ENCODE peak calls at places on chromosomes 5 and 9, in eight cellular contexts. W is WERI-Rb-1, J is ascending aorta, T is fibroblast of lung, O is hepatocyte, Q is bronchial epithelial cell, S is AG10803, Y is spleen. M is an unnamed sample.

GRCh38 chr9:127124091-127124490 is 1.7 kb upstream of the ANGPTL2 start:
- DNase-seq in W (no peak), J (no peak), T (no peak), O (no peak), Q (no peak), S (no peak), Y (no peak), M (no peak)

GRCh38 chr5:1511651-1512540 is 11.9 kb downstream of the LPCAT1 start:
- DNase-seq in W (peak), J (no peak), T (peak), O (no peak), Q (peak), S (peak), Y (peak), M (peak)

GRCh38 chr5:74309050-74309449 is 331.5 kb downstream of the ENC1 start:
- DNase-seq in W (no peak), J (no peak), T (no peak), O (no peak), Q (no peak), S (no peak), Y (no peak), M (no peak)

GRCh38 chr5:147455321-147455720 is 54.5 kb downstream of the DPYSL3 start:
- DNase-seq in W (no peak), J (no peak), T (peak), O (no peak), Q (peak), S (peak), Y (no peak), M (peak)

GRCh38 chr9:96769989-96770388 is 7.9 kb downstream of the ZNF510 start:
- DNase-seq in W (no peak), J (no peak), T (no peak), O (no peak), Q (no peak), S (no peak), Y (no peak), M (peak)

GRCh38 chr9:117672397-117672796 is 31.8 kb upstream of the TLR4 start:
- DNase-seq in W (no peak), J (no peak), T (peak), O (no peak), Q (peak), S (peak), Y (no peak), M (peak)

GRCh38 chr9:4042966-4043365 is 256.9 kb downstream of the GLIS3 start:
- DNase-seq in W (no peak), J (no peak), T (no peak), O (no peak), Q (no peak), S (no peak), Y (no peak), M (no peak)

GRCh38 chr9:110031511-110032173 is 176.3 kb downstream of the C9orf152 start:
- DNase-seq in W (no peak), J (no peak), T (peak), O (peak), Q (peak), S (peak), Y (no peak), M (peak)

GRCh38 chr5:170537451-170538095 is 33.8 kb downstream of the KCNIP1 start:
- DNase-seq in W (no peak), J (no peak), T (no peak), O (no peak), Q (no peak), S (no peak), Y (no peak), M (no peak)

GRCh38 chr5:137619191-137619870 is 116.6 kb downstream of the KLHL3 start:
- DNase-seq in W (no peak), J (no peak), T (peak), O (no peak), Q (peak), S (peak), Y (no peak), M (peak)

GRCh38 chr9:118563677-118564076 is 805.6 kb downstream of the BRINP1 start:
- DNase-seq in W (no peak), J (no peak), T (peak), O (no peak), Q (peak), S (peak), Y (no peak), M (peak)

GRCh38 chr5:61401726-61402125 is 69.7 kb downstream of the ZSWIM6 start:
- DNase-seq in W (no peak), J (no peak), T (peak), O (no peak), Q (peak), S (peak), Y (no peak), M (peak)

GRCh38 chr5:132103380-132103951 is 29.9 kb downstream of the CSF2 start:
- DNase-seq in W (no peak), J (peak), T (peak), O (peak), Q (peak), S (peak), Y (peak), M (peak)

GRCh38 chr9:134378901-134379338 is 52.7 kb downstream of the RXRA start:
- DNase-seq in W (peak), J (no peak), T (peak), O (peak), Q (peak), S (peak), Y (no peak), M (peak)

GRCh38 chr5:17282283-17283120 is 65.1 kb downstream of the BASP1 start:
- DNase-seq in W (no peak), J (no peak), T (no peak), O (no peak), Q (no peak), S (no peak), Y (peak), M (no peak)

GRCh38 chr9:79610019-79610760 is 38.4 kb downstream of the TLE4 start:
- DNase-seq in W (no peak), J (no peak), T (peak), O (no peak), Q (no peak), S (peak), Y (no peak), M (peak)

GRCh38 chr5:56669534-56670483 is 145.5 kb upstream of the MAP3K1 start:
- DNase-seq in W (no peak), J (peak), T (no peak), O (peak), Q (peak), S (no peak), Y (peak), M (peak)

GRCh38 chr5:116536279-116537161 is 38.1 kb downstream of the SEMA6A start:
- DNase-seq in W (no peak), J (no peak), T (no peak), O (peak), Q (no peak), S (no peak), Y (no peak), M (no peak)

DNA sequence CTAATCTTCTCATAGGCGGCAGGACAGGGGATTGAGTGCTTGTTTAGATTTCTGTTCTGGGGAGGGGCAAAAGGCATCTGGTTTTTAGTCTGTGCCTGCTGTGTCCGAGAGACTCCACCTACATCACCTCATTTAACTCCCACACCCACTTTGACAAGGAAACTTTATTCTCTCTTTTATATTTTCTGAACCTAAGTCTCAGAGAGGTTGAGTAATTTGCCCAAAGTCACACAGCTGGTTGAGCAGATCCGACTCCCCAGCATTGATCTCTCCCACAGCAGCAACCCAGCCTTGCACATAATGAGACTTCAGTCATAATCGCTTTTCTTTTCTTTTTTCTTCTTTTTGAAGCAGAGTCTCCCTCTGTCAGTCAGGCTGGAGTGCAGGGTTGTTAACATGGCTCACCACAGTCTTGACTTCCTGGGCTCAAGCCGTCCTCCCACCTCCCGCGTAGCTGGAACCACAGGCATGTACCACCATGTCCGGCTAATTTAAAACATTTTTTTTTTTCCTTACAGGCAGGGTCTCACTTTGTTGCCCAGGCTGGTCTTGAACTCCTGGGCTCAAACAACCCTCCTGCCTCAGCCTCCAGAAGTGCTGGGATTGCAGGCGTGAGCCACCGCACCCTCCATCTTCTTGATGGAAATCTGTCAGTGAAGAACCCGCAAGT is 36.5 kb upstream of the ANKRD33B start:
- DNase-seq in W (no peak), J (no peak), T (peak), O (no peak), Q (no peak), S (peak), Y (no peak), M (peak)
- H3K4me3 ChIP-seq in W (no peak), J (no peak), T (no peak), O (no peak), Q (no peak), S (peak), Y (no peak), M (no peak)

DNA sequence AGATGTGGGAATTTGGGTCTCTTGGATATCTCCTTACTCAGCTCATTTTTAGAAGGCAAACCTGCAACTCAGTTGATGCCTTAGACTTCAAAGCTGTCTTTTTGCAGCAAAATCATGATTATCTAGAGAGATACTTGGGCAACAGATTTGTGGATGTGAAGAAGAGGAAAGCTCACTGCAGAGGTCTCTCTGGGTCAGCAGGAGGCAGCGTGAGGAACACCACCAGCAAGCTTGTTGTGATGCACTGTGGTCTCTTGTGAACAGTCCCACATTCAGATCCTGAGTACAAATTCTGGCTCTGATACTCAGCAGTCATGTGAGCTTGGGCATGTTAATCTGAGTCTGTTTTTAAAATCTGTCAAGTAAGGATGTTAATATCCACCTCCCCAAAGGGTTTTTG is 26.3 kb upstream of the DMRT3 start:
- DNase-seq in W (no peak), J (no peak), T (no peak), O (no peak), Q (no peak), S (no peak), Y (no peak), M (peak)
- TF ChIP-seq CTCF in W (peak), J (no peak), T (no peak), O (no peak), Q (no peak), S (no peak), Y (no peak), M (peak)

DNA sequence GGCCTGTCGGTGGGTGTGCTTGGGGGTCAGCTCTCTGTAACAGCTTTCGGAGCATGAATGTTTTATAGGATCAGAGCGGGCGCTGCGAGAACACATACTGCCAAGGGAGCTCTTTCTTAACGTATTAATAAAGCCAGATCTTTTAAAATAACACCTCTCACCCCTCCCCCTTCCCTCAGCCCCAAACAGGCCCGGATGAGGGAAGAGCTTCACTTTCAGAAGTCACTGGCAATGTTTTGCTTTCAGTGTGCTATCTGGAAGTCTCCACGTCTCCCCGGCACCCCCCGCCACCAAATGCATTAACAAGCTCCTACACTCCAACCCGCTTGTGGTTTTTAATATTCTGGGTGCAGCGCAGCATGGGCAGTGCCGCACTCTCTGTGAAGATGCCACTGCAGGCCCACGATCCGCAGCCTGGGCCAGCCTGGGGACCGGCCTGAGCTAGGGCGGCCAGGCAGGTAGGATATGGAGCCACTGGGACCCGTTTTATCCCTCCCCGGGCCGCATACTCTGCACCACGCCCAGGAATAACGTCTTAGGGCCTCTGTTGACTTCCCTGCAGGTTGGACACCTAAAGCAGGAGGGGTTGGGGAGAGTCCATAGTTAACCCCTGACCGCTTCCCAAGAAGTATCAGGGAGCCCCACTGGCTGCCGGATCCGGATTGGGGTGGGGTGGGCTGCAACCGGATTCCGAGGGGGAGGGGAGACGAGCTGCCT is 12.6 kb downstream of the NR2F1 start:
- DNase-seq in W (no peak), J (no peak), T (no peak), O (no peak), Q (no peak), S (no peak), Y (no peak), M (no peak)
- H3K4me3 ChIP-seq in W (no peak), J (no peak), T (no peak), O (no peak), Q (no peak), S (no peak), Y (no peak), M (no peak)

DNA sequence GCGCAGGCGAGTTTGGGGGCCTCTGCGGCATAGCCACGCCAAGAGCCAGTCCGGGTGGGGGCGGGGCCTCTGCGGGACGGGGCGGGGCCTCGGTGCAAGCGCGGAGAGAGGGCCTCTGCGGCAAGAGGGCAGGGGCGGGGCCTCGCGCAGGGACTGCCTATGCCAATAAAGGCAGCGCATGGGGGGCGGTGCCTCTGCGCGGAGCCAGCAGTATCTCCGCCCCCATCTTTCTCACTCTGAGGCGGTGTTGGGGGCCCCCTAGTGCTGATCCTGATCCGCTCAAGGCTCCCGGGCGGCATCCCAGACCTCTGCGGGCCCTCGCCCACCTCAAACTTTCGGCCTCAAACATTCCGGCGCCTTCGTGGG is 9.2 kb upstream of the GPRIN1 start:
- DNase-seq in W (no peak), J (no peak), T (peak), O (peak), Q (peak), S (peak), Y (peak), M (peak)
- TF ChIP-seq CTCF in W (no peak), J (no peak), T (peak), O (no peak), Q (peak), S (peak), Y (no peak), M (peak)

GRCh38 chr9:92136184-92136858 is 21.1 kb upstream of the SPTLC1 start:
- DNase-seq in W (no peak), J (no peak), T (no peak), O (no peak), Q (no peak), S (no peak), Y (no peak), M (no peak)

GRCh38 chr9:92138157-92138959 is 23.1 kb upstream of the SPTLC1 start:
- DNase-seq in W (peak), J (no peak), T (peak), O (peak), Q (peak), S (peak), Y (peak), M (peak)

GRCh38 chr9:92135576-92135975 is 20.4 kb upstream of the SPTLC1 start:
- DNase-seq in W (no peak), J (no peak), T (no peak), O (no peak), Q (no peak), S (no peak), Y (no peak), M (no peak)

GRCh38 chr9:92132501-92132900 is 17.3 kb upstream of the SPTLC1 start:
- DNase-seq in W (no peak), J (no peak), T (no peak), O (no peak), Q (no peak), S (no peak), Y (no peak), M (no peak)

DNA sequence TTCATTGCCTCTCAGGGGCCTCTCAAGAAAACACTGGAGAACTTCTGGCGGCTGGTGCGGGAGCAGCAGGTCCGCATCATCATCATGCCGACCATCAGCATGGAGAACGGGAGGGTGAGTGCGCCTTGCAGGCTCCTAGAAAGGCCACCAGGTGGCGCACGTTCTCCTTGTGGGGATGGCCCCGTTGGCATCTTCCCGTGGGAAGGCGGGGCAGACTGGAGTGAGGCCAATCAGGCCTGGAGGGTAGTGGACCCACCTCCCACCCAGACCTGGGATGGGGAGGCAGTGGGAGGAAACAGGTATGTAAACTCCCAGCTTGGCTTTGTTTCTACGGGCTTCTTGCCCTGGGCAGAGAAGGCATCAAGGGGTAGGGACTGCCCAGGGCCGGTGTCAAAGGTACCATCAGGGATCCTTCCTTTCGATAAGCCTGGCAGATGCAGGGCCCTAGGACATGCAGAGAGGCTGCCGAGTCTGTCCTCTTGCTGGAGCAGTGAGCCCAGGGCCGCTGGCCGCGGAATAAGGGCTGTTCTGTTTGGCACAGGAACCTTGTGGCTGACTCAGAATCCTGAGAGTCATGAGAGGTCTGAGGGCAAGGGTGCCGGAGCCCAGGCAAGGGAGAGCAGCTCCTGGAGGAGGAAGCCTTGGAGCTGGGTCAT is 18.9 kb upstream of the SPTLC1 start:
- DNase-seq in W (peak), J (no peak), T (peak), O (peak), Q (peak), S (peak), Y (peak), M (peak)
- H3K4me3 ChIP-seq in W (no peak), J (peak), T (no peak), O (no peak), Q (peak), S (peak), Y (no peak), M (peak)

GRCh38 chr9:130938652-130939404 is at the start of gene FIBCD1:
- DNase-seq in W (peak), J (no peak), T (peak), O (peak), Q (no peak), S (peak), Y (no peak), M (peak)
- TF ChIP-seq CTCF in W (peak), J (peak), T (peak), O (peak), Q (peak), S (peak), Y (no peak), M (no peak)

DNA sequence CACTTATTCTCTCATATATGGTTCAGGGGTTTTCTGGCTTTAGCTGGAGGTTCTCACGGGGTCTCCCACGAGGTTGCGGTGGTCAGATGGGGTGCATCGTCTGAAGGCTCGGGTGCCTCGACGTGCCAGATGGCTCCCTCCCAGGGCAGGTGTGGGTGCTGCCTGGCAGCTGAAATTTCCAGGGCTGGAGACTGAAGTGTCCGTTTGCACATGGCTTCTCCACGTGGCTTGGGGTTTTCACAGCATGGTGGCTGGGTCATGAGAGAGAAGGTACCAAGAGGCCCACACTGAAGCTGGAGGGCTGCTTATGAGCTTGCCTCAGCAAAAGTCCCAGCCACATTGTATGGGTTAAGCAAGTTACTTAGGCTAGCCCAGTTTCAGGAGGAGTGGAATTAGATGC is 218.6 kb downstream of the AGTPBP1 start:
- DNase-seq in W (peak), J (no peak), T (no peak), O (no peak), Q (no peak), S (no peak), Y (no peak), M (no peak)
- H3K4me3 ChIP-seq in W (peak), J (peak), T (no peak), O (no peak), Q (no peak), S (no peak), Y (no peak), M (peak)

DNA sequence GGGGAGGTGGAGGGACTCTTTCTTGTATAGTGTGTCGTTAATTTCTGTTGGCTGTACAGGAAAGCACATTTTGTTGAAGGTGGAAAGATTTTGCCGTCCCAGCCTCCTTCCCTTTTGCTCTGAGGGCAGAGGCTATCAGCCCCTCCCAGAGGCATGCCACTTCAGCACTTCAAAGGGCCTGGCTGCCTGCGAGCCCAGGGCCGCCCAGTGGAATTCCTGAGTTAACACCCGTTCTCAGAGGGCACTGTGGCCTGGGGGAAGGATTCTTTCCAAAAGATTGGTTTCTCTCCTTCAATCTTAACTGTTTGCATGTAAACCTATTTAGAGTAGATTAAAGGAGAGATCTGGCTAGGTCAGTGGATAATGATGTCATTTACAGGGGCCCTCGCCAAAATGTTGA is 238.6 kb downstream of the FANCC start:
- DNase-seq in W (no peak), J (no peak), T (no peak), O (no peak), Q (no peak), S (no peak), Y (peak), M (no peak)
- TF ChIP-seq CTCF in W (no peak), J (no peak), T (no peak), O (no peak), Q (no peak), S (no peak), Y (no peak), M (no peak)

GRCh38 chr5:80822640-80823039 is 137.5 kb upstream of the RASGRF2 start:
- DNase-seq in W (no peak), J (no peak), T (no peak), O (no peak), Q (peak), S (no peak), Y (no peak), M (no peak)
- H3K4me3 ChIP-seq in W (no peak), J (no peak), T (no peak), O (no peak), Q (no peak), S (no peak), Y (no peak), M (no peak)

M was measured in fibroblast of mammary gland.